ENCODE peak calls at places on chromosomes 1 and 21, in seven cellular contexts. B is CD8-positive, alpha-beta T cell; W is dorsolateral prefrontal cortex; M is coronary artery; Z is substantia nigra; F is NCI-H1105; N is neural progenitor cell. Y is an unnamed sample.

GRCh38 chr1:3229081-3229725 is 160.2 kb downstream of the PRDM16 start:
- DNase-seq in M (no peak), Z (no peak), B (no peak), W (no peak), F (no peak), N (no peak), Y (no peak)

GRCh38 chr1:227576152-227576551 is 12.8 kb downstream of the ZNF678 start:
- DNase-seq in W (no peak), M (no peak), N (no peak), B (no peak), F (no peak), Z (no peak), Y (no peak)

GRCh38 chr1:241600496-241600901 is 39.7 kb downstream of the CHML start:
- DNase-seq in N (no peak), F (no peak), B (no peak), W (no peak), Z (no peak), M (no peak), Y (no peak)

GRCh38 chr1:112061852-112062451 is 72.5 kb upstream of the KCND3 start:
- DNase-seq in F (no peak), B (no peak), Z (no peak), N (no peak), W (no peak), M (no peak), Y (no peak)

GRCh38 chr21:42262826-42263225 is 43.9 kb downstream of the ABCG1 start:
- DNase-seq in W (peak), B (no peak), M (no peak), Z (no peak), N (no peak), F (no peak), Y (no peak)

GRCh38 chr1:226553594-226554279 is 5.2 kb downstream of the STUM start:
- DNase-seq in B (no peak), Z (no peak), M (no peak), F (no peak), W (no peak), N (no peak), Y (no peak)

GRCh38 chr1:91511386-91511785 is 10.7 kb downstream of the CDC7 start:
- DNase-seq in F (peak), N (peak), B (no peak), M (no peak), Z (no peak), W (no peak), Y (no peak)

GRCh38 chr1:40592107-40592773 is 60.8 kb downstream of the ZNF684 start:
- DNase-seq in B (no peak), Z (no peak), W (no peak), N (peak), F (peak), M (no peak), Y (peak)

GRCh38 chr1:183331095-183331742 is 87.0 kb downstream of the NMNAT2 start:
- DNase-seq in W (no peak), N (peak), B (no peak), Z (no peak), M (no peak), F (no peak), Y (no peak)

GRCh38 chr1:203880606-203881005 is 19.2 kb downstream of the SNRPE start:
- DNase-seq in W (no peak), F (no peak), Z (no peak), B (no peak), N (no peak), M (no peak), Y (no peak)

GRCh38 chr1:111553199-111553598 is 49.8 kb upstream of the ADORA3 start:
- DNase-seq in Z (no peak), F (no peak), M (no peak), N (no peak), B (no peak), W (no peak), Y (no peak)

GRCh38 chr1:161115132-161115711 is 2.6 kb downstream of the PFDN2 start:
- DNase-seq in B (no peak), F (no peak), N (no peak), M (no peak), W (no peak), Z (no peak), Y (no peak)

GRCh38 chr1:21308847-21309652 is 18.8 kb upstream of the ECE1 start:
- DNase-seq in M (no peak), N (peak), Z (no peak), W (no peak), F (no peak), B (no peak), Y (no peak)

GRCh38 chr1:226226601-226227000 is 3.1 kb downstream of the MIXL1 start:
- DNase-seq in W (no peak), B (no peak), F (no peak), M (no peak), N (no peak), Z (no peak), Y (no peak)

GRCh38 chr1:241896670-241896962 is 48.6 kb downstream of the EXO1 start:
- DNase-seq in M (no peak), F (no peak), B (no peak), W (no peak), Z (no peak), N (no peak), Y (no peak)

GRCh38 chr1:176058686-176059085 is 148.4 kb downstream of the COP1 start:
- DNase-seq in Z (no peak), M (no peak), W (no peak), F (no peak), N (peak), B (no peak), Y (no peak)

GRCh38 chr1:54806931-54807611 is 5.9 kb upstream of the TTC22 start:
- DNase-seq in M (peak), F (no peak), Z (no peak), W (no peak), B (peak), N (no peak), Y (no peak)

GRCh38 chr21:34881894-34882371 is 167.2 kb downstream of the RUNX1 start:
- DNase-seq in Z (no peak), B (no peak), W (no peak), N (no peak), F (no peak), M (no peak), Y (no peak)

GRCh38 chr21:45543710-45544448 is 1.6 kb upstream of the SLC19A1 start:
- DNase-seq in F (no peak), B (peak), N (no peak), Z (no peak), W (no peak), M (peak), Y (no peak)

GRCh38 chr1:233006582-233006981 is 56.2 kb downstream of the NTPCR start:
- DNase-seq in F (no peak), N (no peak), M (no peak), W (no peak), Z (no peak), B (no peak), Y (no peak)

GRCh38 chr1:96374076-96374762 is 347.4 kb upstream of the PTBP2 start:
- DNase-seq in F (no peak), B (no peak), Z (no peak), M (no peak), W (no peak), N (no peak), Y (no peak)

GRCh38 chr1:180994262-180994661 is 28.4 kb downstream of the STX6 start:
- DNase-seq in W (no peak), N (no peak), M (no peak), Z (no peak), B (no peak), F (no peak), Y (no peak)

GRCh38 chr1:193666485-193667083 is 480.2 kb upstream of the B3GALT2 start:
- DNase-seq in Z (no peak), F (no peak), M (no peak), W (no peak), N (no peak), B (no peak), Y (no peak)

GRCh38 chr1:3465935-3466321 is 11.5 kb downstream of the ARHGEF16 start:
- DNase-seq in B (no peak), M (no peak), F (no peak), Z (no peak), W (no peak), N (no peak), Y (no peak)